ENCODE peak calls at places on chromosomes 3 and 15, in four cellular contexts. H, O, U and V are unnamed samples.
A peak's percentile ranks its signal among the peaks of the same experiment; 100 is the strongest.

GRCh38 chr3:29144361-29144760 is 136.5 kb upstream of the RBMS3 start:
- DNase-seq in U (no peak), O (no peak), H (no peak), V (no peak)

GRCh38 chr3:60497922-60498321 is 753.3 kb downstream of the FHIT start:
- DNase-seq in O (no peak), U (no peak), H (no peak), V (no peak)

GRCh38 chr15:73284073-73284472 is 84.7 kb downstream of the HCN4 start:
- DNase-seq in U (no peak), H (peak; percentile 16), O (no peak), V (no peak)

GRCh38 chr3:129224984-129225393 is 24.4 kb upstream of the COPG1 start:
- DNase-seq in O (no peak), H (peak; percentile 36), U (no peak), V (peak; percentile 80)

GRCh38 chr3:27056326-27056725 is 312.9 kb downstream of the NEK10 start:
- DNase-seq in U (no peak), H (no peak), O (no peak), V (no peak)

GRCh38 chr3:46575577-46576222 is 9.6 kb upstream of the LRRC2 start:
- DNase-seq in H (no peak), U (no peak), O (no peak), V (no peak)

GRCh38 chr3:189967254-189967865 is 153.3 kb downstream of the P3H2 start:
- DNase-seq in U (peak; percentile 55), H (peak; percentile 51), O (peak; percentile 33), V (no peak)

GRCh38 chr15:63331456-63331855 is 50.2 kb downstream of the CA12 start:
- DNase-seq in H (no peak), O (no peak), U (no peak), V (no peak)

GRCh38 chr3:81279481-81280273 is 481.8 kb downstream of the GBE1 start:
- DNase-seq in O (no peak), U (no peak), H (no peak), V (no peak)

GRCh38 chr3:132083583-132084372 is 49.0 kb upstream of the CPNE4 start:
- DNase-seq in U (no peak), H (no peak), O (no peak), V (no peak)

GRCh38 chr3:111924283-111924682 is 54.5 kb upstream of the ABHD10 start:
- DNase-seq in H (no peak), U (no peak), O (no peak), V (peak; percentile 50)

GRCh38 chr3:124774305-124774673 is 44.0 kb downstream of the UMPS start:
- DNase-seq in H (no peak), U (peak; percentile 24), O (no peak), V (no peak)

GRCh38 chr15:61702224-61703120 is 357.8 kb downstream of the VPS13C start:
- DNase-seq in H (no peak), O (no peak), U (no peak), V (no peak)

GRCh38 chr3:21017115-21017852 is 733.7 kb downstream of the ZNF385D start:
- DNase-seq in H (no peak), U (no peak), O (no peak), V (no peak)

GRCh38 chr3:81585057-81585456 is 176.4 kb downstream of the GBE1 start:
- DNase-seq in O (no peak), H (no peak), U (no peak), V (no peak)

GRCh38 chr15:30063829-30064559 is 18.8 kb upstream of the GOLGA8J start:
- DNase-seq in O (no peak), U (no peak), H (no peak), V (no peak)

GRCh38 chr15:20351448-20351961 is 190.1 kb downstream of the GOLGA6L6 start:
- DNase-seq in U (no peak), H (no peak), O (no peak), V (peak; percentile 15)

GRCh38 chr3:146414010-146414409 is 55.4 kb downstream of the PLSCR2 start:
- DNase-seq in U (no peak), O (no peak), H (no peak), V (no peak)

GRCh38 chr3:39573392-39573791 is 105.9 kb downstream of the MOBP start:
- DNase-seq in O (no peak), H (no peak), U (no peak), V (no peak)

GRCh38 chr3:106482436-106482835 is 613.6 kb upstream of the CBLB start:
- DNase-seq in O (no peak), H (no peak), U (no peak), V (no peak)

GRCh38 chr15:42576776-42577175 is 1.4 kb downstream of the STARD9 start:
- DNase-seq in H (peak; percentile 36), O (no peak), U (no peak), V (no peak)
- H3K4me3 ChIP-seq in H (peak overlapping the region; percentile 79), O (no peak overlapping the region), U (no peak overlapping the region), V (no peak overlapping the region)

DNA sequence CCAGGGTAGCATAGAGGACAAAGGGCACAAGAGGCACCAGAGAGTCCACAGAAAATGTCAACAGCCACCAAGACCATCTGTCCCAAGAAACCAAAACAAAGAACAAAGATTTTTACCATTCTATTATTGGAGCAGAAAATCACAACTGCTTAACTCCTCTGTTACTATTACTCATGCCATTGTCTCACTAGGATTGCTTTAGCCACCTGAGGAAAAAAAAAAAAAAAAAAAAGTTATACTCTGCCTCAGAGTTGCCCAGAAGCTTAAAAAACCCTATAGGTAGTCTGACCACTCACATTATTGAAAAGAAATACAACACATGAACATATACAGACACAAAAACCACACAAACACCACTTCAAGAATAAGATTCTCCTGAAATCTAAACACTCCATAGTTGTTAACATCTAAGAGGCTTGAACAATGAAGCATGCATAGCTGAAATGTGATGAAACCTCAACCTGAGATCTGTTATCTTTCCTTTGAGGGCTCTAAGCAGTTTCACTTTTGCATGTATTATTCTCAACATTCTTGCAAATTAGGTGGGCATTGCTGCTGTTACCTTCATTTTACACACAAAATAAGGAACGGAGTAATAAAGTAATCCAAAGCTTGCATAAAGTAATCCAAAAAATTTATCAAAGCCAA is 85.4 kb downstream of the IGSF11 start:
- DNase-seq in U (no peak), H (no peak), O (peak; percentile 40), V (no peak)
- H3K4me3 ChIP-seq in U (no peak overlapping the region), H (no peak overlapping the region), O (no peak overlapping the region), V (no peak overlapping the region)

DNA sequence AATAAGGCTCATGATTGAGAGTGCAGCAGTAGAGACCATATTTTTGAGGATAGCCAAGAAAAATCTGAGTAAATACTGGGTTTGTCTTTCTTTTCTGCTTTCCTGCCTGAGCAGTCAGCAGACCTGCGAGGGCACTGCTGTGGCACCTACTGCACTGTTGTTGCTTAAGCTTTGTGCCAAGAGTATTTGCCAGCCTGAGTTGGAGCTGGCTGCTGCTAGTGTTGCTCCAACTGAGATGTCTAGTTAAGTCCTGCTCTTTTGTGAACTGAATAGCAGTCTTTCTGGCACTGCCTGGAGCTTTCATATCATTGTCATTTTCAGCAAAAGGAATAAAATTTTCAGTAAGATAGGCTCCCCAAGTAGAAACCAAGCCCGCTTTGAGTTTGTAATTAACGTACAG is 214.5 kb upstream of the P2RY1 start:
- DNase-seq in O (no peak), U (no peak), H (no peak), V (no peak)
- H3K4me3 ChIP-seq in O (no peak overlapping the region), U (no peak overlapping the region), H (no peak overlapping the region), V (no peak overlapping the region)

DNA sequence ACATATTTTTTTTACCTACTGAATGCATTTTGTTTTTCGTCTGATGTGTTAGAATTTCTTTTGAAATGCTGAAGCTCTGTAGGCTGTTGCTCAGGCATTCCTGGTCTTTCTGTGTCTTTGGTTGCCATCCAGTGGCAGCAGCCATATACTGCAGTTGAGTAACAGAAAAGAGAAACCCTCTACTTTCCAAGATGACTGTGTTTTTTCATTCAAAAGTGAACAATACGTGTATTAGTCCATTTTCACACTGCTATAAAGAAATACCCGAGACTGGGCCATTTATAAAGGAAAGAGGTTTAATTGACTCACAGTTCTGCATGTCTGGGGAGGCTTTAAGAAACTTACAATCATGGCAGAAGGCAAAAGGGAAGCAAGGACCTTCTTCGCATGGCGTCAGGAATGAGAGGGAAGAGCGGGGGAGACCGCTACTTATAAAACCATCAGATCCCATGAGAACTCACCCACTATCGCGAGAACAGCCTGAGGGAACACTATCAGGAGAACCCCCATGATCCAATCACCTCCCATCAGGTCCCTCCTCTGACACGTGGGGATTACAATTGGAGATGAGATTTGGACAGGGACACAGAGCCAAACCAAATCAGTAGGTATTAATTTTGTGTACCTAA is 4.7 kb upstream of the GOLGA8B start:
- DNase-seq in O (peak; percentile 63), U (peak; percentile 39), H (peak; percentile 67), V (peak; percentile 54)
- H3K4me3 ChIP-seq in O (no peak overlapping the region), U (no peak overlapping the region), H (no peak overlapping the region), V (no peak overlapping the region)

GRCh38 chr3:42662037-42662812 is 8.7 kb downstream of the ZBTB47 start:
- DNase-seq in U (no peak), H (no peak), O (no peak), V (no peak)

GRCh38 chr3:42662813-42663535 is 9.5 kb downstream of the ZBTB47 start:
- DNase-seq in O (no peak), U (no peak), H (no peak), V (no peak)

GRCh38 chr3:42664443-42664814 is 10.9 kb downstream of the ZBTB47 start:
- DNase-seq in U (no peak), O (no peak), H (no peak), V (peak; percentile 43)

GRCh38 chr3:42665050-42665878 is 11.8 kb downstream of the ZBTB47 start:
- DNase-seq in U (no peak), H (no peak), O (no peak), V (no peak)

GRCh38 chr3:42663581-42664442 is 10.3 kb downstream of the ZBTB47 start:
- DNase-seq in O (no peak), U (no peak), H (peak; percentile 62), V (no peak)
- H3K4me3 ChIP-seq in O (no peak overlapping the region), U (no peak overlapping the region), H (no peak overlapping the region), V (peak overlapping the region; percentile 32)

DNA sequence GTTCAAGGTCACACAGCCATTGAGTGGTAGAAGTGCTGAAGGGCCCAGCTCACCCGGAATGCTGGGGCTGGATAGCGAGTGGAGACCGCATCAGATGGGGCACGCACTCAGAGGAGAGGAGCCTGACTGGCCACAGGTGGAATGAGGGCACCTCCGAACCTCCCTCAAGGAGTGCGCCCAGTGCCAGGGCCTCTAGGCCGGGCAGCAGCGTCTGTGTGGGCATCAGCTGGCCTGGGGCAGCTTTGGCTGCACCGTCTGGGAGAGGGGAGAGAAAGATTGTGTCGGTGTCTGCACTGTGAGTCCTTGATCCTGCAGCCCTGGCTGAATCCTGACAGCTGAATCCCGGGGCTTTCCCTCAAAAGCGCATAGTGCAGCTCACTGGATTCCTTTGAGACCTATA is 677 bp downstream of the ANKDD1A start:
- DNase-seq in O (no peak), U (no peak), H (no peak), V (no peak)
- H3K4me3 ChIP-seq in O (no peak overlapping the region), U (peak overlapping the region; percentile 84), H (no peak overlapping the region), V (no peak overlapping the region)